ENCODE peak calls at places on chromosomes 11 and 22, in eight cellular contexts. M is IMR-90, F is neural progenitor cell, J is GM12865, H is fibroblast of lung, C is AG10803, A is epithelial cell of esophagus, U is psoas muscle. Z is an unnamed sample.

GRCh38 chr11:81207421-81208054 is 1526.1 kb downstream of the FAM181B start:
- DNase-seq in M (no peak), F (no peak), J (no peak), H (no peak), C (no peak), A (no peak), U (no peak), Z (no peak)

GRCh38 chr11:111059726-111060125 is 185.8 kb upstream of the POU2AF2 start:
- DNase-seq in M (peak), F (no peak), J (no peak), H (peak), C (no peak), A (peak), U (no peak), Z (no peak)

GRCh38 chr22:24819941-24820461 is 14.0 kb downstream of the SGSM1 start:
- DNase-seq in M (no peak), F (no peak), J (no peak), H (no peak), C (no peak), A (no peak), U (no peak), Z (peak)

GRCh38 chr11:10674991-10675440 is 18.5 kb downstream of the IRAG1 start:
- DNase-seq in M (no peak), F (no peak), J (no peak), H (no peak), C (peak), A (no peak), U (peak), Z (no peak)

GRCh38 chr11:34337016-34337415 is 20.8 kb downstream of the ABTB2 start:
- DNase-seq in M (no peak), F (no peak), J (no peak), H (no peak), C (no peak), A (no peak), U (no peak), Z (no peak)

GRCh38 chr22:26484360-26484706 is 656 bp downstream of the SRRD start:
- DNase-seq in M (peak), F (no peak), J (peak), H (no peak), C (no peak), A (no peak), U (no peak), Z (no peak)

GRCh38 chr11:26332572-26332915 is 614 bp downstream of the ANO3 start:
- DNase-seq in M (no peak), F (no peak), J (no peak), H (peak), C (no peak), A (no peak), U (no peak), Z (peak)

GRCh38 chr11:122642971-122643370 is 12.6 kb upstream of the UBASH3B start:
- DNase-seq in M (peak), F (no peak), J (no peak), H (peak), C (no peak), A (no peak), U (no peak), Z (no peak)

GRCh38 chr22:49767355-49768062 is 60.2 kb downstream of the BRD1 start:
- DNase-seq in M (peak), F (peak), J (peak), H (peak), C (peak), A (peak), U (peak), Z (peak)

GRCh38 chr22:37196539-37197450 is 8.7 kb upstream of the C1QTNF6 start:
- DNase-seq in M (peak), F (peak), J (no peak), H (peak), C (peak), A (peak), U (peak), Z (peak)

GRCh38 chr11:7689239-7689638 is 15.9 kb upstream of the CYB5R2 start:
- DNase-seq in M (no peak), F (no peak), J (no peak), H (no peak), C (no peak), A (no peak), U (no peak), Z (no peak)

GRCh38 chr11:45583981-45584380 is 81.4 kb downstream of the CHST1 start:
- DNase-seq in M (no peak), F (no peak), J (no peak), H (no peak), C (no peak), A (no peak), U (no peak), Z (no peak)

GRCh38 chr11:42770444-42771065 is 541.2 kb upstream of the API5 start:
- DNase-seq in M (no peak), F (peak), J (peak), H (peak), C (peak), A (peak), U (no peak), Z (peak)

GRCh38 chr11:93591247-93591898 is 48.2 kb upstream of the SMCO4 start:
- DNase-seq in M (peak), F (no peak), J (peak), H (peak), C (peak), A (peak), U (no peak), Z (peak)

GRCh38 chr11:79081441-79082124 is 359.2 kb downstream of the TENM4 start:
- DNase-seq in M (peak), F (peak), J (peak), H (peak), C (peak), A (peak), U (no peak), Z (peak)

GRCh38 chr11:21861314-21861713 is 331.6 kb upstream of the ANO5 start:
- DNase-seq in M (no peak), F (peak), J (no peak), H (no peak), C (no peak), A (no peak), U (no peak), Z (no peak)

GRCh38 chr11:10866893-10867331 is 9.1 kb upstream of the ZBED5 start:
- DNase-seq in M (peak), F (no peak), J (no peak), H (peak), C (peak), A (peak), U (no peak), Z (peak)

GRCh38 chr11:114059278-114059983 is at the start of gene ZBTB16:
- DNase-seq in M (no peak), F (peak), J (no peak), H (no peak), C (no peak), A (peak), U (peak), Z (peak)

GRCh38 chr11:64876835-64877341 is 1.5 kb downstream of the EHD1 start:
- DNase-seq in M (peak), F (peak), J (no peak), H (peak), C (peak), A (peak), U (peak), Z (peak)

GRCh38 chr22:17343766-17344165 is 25.5 kb upstream of the CECR2 start:
- DNase-seq in M (no peak), F (no peak), J (no peak), H (no peak), C (no peak), A (no peak), U (no peak), Z (no peak)

GRCh38 chr22:17664414-17665045 is 26.0 kb downstream of the BCL2L13 start:
- DNase-seq in M (no peak), F (no peak), J (no peak), H (no peak), C (no peak), A (no peak), U (no peak), Z (no peak)

GRCh38 chr11:128380280-128380604 is 207.1 kb downstream of the ETS1 start:
- DNase-seq in M (no peak), F (no peak), J (no peak), H (no peak), C (no peak), A (peak), U (no peak), Z (peak)

GRCh38 chr11:58059011-58059358 is 28.2 kb downstream of the OR6Q1 start:
- DNase-seq in M (peak), F (peak), J (no peak), H (peak), C (peak), A (peak), U (no peak), Z (peak)

GRCh38 chr11:3736816-3737215 is 60.5 kb downstream of the NUP98 start:
- DNase-seq in M (no peak), F (no peak), J (no peak), H (no peak), C (peak), A (no peak), U (no peak), Z (no peak)
- TF ChIP-seq CTCF in M (no peak), F (no peak), J (no peak), H (no peak), C (no peak), A (no peak), U (no peak), Z (no peak)

DNA sequence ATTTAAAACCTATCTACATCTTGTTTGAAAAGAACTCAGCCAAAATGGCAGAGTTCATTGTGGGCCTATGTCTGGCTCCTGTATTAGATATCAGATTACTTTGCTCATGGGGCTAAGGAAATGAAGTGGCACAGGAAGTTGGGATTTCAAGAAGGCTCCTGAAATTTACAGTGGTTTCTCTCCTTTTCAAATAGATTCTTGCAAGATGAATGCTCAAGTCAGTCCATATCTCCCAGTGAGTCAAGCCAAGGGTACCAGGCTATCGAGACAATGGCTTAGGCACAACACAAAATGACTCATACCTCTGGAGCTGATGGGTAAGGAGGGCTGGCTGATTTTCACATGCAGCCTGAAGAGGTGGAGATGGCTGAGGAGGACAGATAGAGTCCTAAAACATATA is 24.1 kb upstream of the APOA1 start:
- DNase-seq in M (peak), F (no peak), J (no peak), H (peak), C (peak), A (peak), U (no peak), Z (peak)
- H3K4me3 ChIP-seq in M (no peak), F (no peak), J (no peak), H (no peak), C (no peak), A (no peak), U (no peak), Z (no peak)

DNA sequence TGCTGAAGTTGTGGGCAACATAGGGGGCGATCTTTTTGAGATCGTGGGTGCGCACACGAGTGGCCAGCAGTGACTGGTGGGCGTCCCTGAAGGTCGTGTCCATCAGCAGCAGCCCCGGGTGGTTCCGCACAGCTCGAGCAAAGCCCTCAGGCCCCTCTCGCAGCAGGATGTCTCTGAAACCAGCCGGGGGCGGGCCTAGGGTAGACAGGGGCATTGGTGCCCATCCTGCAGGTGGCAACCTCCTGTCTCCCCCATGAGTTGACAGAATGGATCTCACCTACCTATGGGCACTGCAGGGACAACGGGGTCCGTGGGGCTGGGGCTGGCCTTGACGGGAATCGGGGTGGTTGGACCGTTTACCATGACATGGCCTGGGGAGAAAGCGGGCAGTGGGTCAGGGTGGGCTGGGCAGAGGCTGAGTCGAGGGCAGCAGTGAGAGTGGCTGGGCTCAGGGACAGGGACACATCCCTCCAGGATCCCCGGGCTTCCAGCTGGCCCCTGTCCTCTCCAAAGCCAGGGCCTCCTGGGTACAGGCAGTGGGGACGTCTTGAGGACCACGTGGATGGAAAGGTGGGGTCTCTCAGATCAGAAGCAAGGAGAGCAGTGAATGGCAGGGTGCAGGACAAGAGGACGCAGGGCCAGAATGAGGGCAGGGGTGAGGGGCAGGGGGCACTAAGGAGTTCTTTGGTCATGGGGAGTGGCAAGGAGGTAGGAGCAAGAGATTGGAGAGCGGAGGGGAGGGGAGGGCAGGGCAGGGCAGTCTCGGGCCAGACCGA is 4.2 kb upstream of the LRFN4 start:
- DNase-seq in M (no peak), F (no peak), J (no peak), H (no peak), C (no peak), A (no peak), U (peak), Z (no peak)
- TF ChIP-seq CTCF in M (no peak), F (no peak), J (no peak), H (no peak), C (no peak), A (no peak), U (no peak), Z (no peak)

DNA sequence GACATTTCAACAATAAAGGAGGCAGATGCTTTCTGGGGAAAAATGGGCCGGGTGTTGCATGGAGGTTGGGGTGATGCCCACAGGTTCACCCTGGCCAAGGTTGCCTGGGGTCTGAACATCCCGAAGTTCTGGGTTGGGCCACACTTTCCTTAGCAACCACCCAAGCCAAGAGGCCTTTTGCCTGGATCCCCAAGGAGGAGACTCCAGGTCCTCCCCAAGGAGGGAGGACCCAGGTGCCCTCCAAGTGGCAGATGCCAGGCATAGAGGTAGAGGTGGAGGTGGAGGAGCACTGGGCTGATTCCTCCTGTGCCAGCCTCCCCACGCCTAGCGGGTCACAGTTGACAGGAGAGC is 1.2 kb downstream of the CYB5R3 start:
- DNase-seq in M (no peak), F (no peak), J (no peak), H (no peak), C (no peak), A (no peak), U (no peak), Z (no peak)
- H3K4me3 ChIP-seq in M (peak), F (peak), J (peak), H (peak), C (peak), A (peak), U (peak), Z (peak)

GRCh38 chr11:844693-845644 is 2.3 kb downstream of the TSPAN4 start:
- DNase-seq in M (peak), F (peak), J (no peak), H (peak), C (peak), A (peak), U (peak), Z (peak)

GRCh38 chr11:843086-843704 is 543 bp downstream of the TSPAN4 start:
- DNase-seq in M (no peak), F (no peak), J (no peak), H (no peak), C (no peak), A (no peak), U (no peak), Z (no peak)

GRCh38 chr11:842370-843002 is at the start of the genes POLR2L and TSPAN4:
- DNase-seq in M (peak), F (peak), J (peak), H (peak), C (peak), A (peak), U (peak), Z (peak)

GRCh38 chr11:845872-846271 is 3.2 kb downstream of the TSPAN4 start:
- DNase-seq in M (no peak), F (no peak), J (no peak), H (no peak), C (no peak), A (no peak), U (no peak), Z (peak)

GRCh38 chr11:843818-844692 is 1.4 kb downstream of the TSPAN4 start:
- DNase-seq in M (peak), F (peak), J (no peak), H (peak), C (peak), A (peak), U (peak), Z (peak)
- TF ChIP-seq CTCF in M (no peak), F (peak), J (no peak), H (no peak), C (no peak), A (peak), U (no peak), Z (no peak)

GRCh38 chr22:39254122-39254521 is 9.3 kb upstream of the PDGFB start:
- DNase-seq in M (no peak), F (no peak), J (no peak), H (no peak), C (no peak), A (no peak), U (peak), Z (no peak)
- H3K4me3 ChIP-seq in M (no peak), F (no peak), J (no peak), H (no peak), C (no peak), A (no peak), U (peak), Z (no peak)

GRCh38 chr22:39267966-39268365 is 23.2 kb upstream of the PDGFB start:
- DNase-seq in M (no peak), F (no peak), J (no peak), H (no peak), C (no peak), A (no peak), U (no peak), Z (no peak)

GRCh38 chr22:39269095-39269827 is 24.5 kb upstream of the PDGFB start:
- DNase-seq in M (no peak), F (no peak), J (no peak), H (no peak), C (no peak), A (no peak), U (no peak), Z (no peak)

GRCh38 chr22:39266398-39267030 is 21.7 kb upstream of the PDGFB start:
- DNase-seq in M (peak), F (no peak), J (peak), H (peak), C (peak), A (no peak), U (no peak), Z (peak)

GRCh38 chr22:39270280-39270679 is 25.5 kb upstream of the PDGFB start:
- DNase-seq in M (no peak), F (no peak), J (no peak), H (no peak), C (no peak), A (no peak), U (no peak), Z (no peak)

GRCh38 chr22:39268645-39269044 is 23.9 kb upstream of the PDGFB start:
- DNase-seq in M (no peak), F (no peak), J (no peak), H (no peak), C (no peak), A (no peak), U (no peak), Z (no peak)
- TF ChIP-seq CTCF in M (no peak), F (no peak), J (no peak), H (no peak), C (no peak), A (no peak), U (no peak), Z (no peak)

DNA sequence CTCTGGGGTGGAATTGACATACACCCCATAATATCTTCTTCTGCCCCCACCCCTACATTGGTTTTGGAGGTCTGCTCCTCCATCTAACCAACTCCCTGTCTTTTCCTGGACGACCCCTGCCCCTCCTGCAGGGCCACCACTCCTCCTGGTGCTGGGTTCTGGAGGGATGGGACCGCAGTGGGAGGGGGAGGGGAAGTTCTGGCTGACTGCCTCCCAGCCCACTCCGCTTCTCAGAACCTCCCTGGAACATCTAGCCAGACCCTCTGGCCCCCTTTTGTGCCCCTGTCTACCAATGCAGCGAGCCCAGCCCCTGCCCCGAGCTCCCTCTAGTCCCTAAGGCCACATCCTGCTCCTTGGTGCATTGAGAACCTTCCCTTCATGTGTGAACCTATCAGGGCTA is 1.2 kb downstream of the MYRF start:
- DNase-seq in M (no peak), F (no peak), J (no peak), H (no peak), C (no peak), A (no peak), U (no peak), Z (no peak)
- H3K4me3 ChIP-seq in M (no peak), F (no peak), J (no peak), H (no peak), C (no peak), A (no peak), U (no peak), Z (peak)